ENCODE peak calls at places on chromosomes 7 and 10, in four cellular contexts. I is heart right ventricle, M is A549, V is NB4. S is an unnamed sample.

GRCh38 chr7:45564886-45565455 is 9.2 kb upstream of the ADCY1 start:
- DNase-seq in V (no peak), M (no peak), I (no peak), S (no peak)

GRCh38 chr7:46972205-46972604 is 609.7 kb downstream of the TNS3 start:
- DNase-seq in V (no peak), I (no peak), M (peak), S (no peak)

GRCh38 chr10:84921701-84922100 is 593.3 kb downstream of the CCSER2 start:
- DNase-seq in V (no peak), M (no peak), I (no peak), S (no peak)

GRCh38 chr7:13742719-13743640 is 246.5 kb downstream of the ETV1 start:
- DNase-seq in V (peak), M (peak), I (no peak), S (no peak)

GRCh38 chr10:131847241-131847783 is 53.5 kb upstream of the PPP2R2D start:
- DNase-seq in V (no peak), I (no peak), M (no peak), S (no peak)

GRCh38 chr10:61465807-61466425 is 12.7 kb upstream of the TMEM26 start:
- DNase-seq in M (no peak), I (no peak), V (peak), S (no peak)

GRCh38 chr10:3067045-3067858 is at the start of gene PFKP:
- DNase-seq in M (peak), V (peak), I (peak), S (peak)

GRCh38 chr7:93054975-93055374 is 62.8 kb downstream of the SAMD9 start:
- DNase-seq in V (no peak), M (no peak), I (no peak), S (no peak)

GRCh38 chr10:133537551-133538545 is 10.7 kb downstream of the CYP2E1 start:
- DNase-seq in M (no peak), V (no peak), I (no peak), S (no peak)

GRCh38 chr10:11757820-11758463 is 15.8 kb downstream of the ECHDC3 start:
- DNase-seq in M (peak), V (peak), I (peak), S (peak)

GRCh38 chr7:87110778-87111177 is 41.5 kb upstream of the DMTF1 start:
- DNase-seq in M (peak), V (no peak), I (no peak), S (no peak)

GRCh38 chr7:30391806-30392205 is 86.8 kb downstream of the NOD1 start:
- DNase-seq in M (no peak), V (no peak), I (no peak), S (no peak)

GRCh38 chr7:30395676-30396075 is 82.9 kb downstream of the NOD1 start:
- DNase-seq in I (no peak), V (no peak), M (no peak), S (no peak)

GRCh38 chr7:30390872-30391646 is 87.5 kb downstream of the NOD1 start:
- DNase-seq in M (no peak), V (no peak), I (no peak), S (no peak)

GRCh38 chr7:30396379-30396778 is 82.2 kb downstream of the NOD1 start:
- DNase-seq in M (peak), V (peak), I (no peak), S (no peak)
- TF ChIP-seq CTCF in M (peak), V (peak), I (no peak), S (no peak)

GRCh38 chr7:115216652-115217051 is 294.8 kb downstream of the MDFIC start:
- DNase-seq in V (no peak), I (no peak), M (no peak), S (no peak)

GRCh38 chr7:115221484-115221883 is 299.6 kb downstream of the MDFIC start:
- DNase-seq in M (no peak), I (no peak), V (no peak), S (no peak)

GRCh38 chr7:115218076-115218475 is 296.2 kb downstream of the MDFIC start:
- DNase-seq in V (no peak), M (no peak), I (no peak), S (no peak)

GRCh38 chr7:115217373-115217772 is 295.5 kb downstream of the MDFIC start:
- DNase-seq in M (no peak), V (no peak), I (no peak), S (no peak)
- TF ChIP-seq CTCF in M (no peak), V (no peak), I (peak), S (no peak)

GRCh38 chr10:30118590-30118989 is 59.2 kb upstream of the JCAD start:
- DNase-seq in V (no peak), M (no peak), I (no peak), S (no peak)
- TF ChIP-seq CTCF in V (no peak), M (no peak), I (no peak), S (no peak)

GRCh38 chr7:150408393-150409299 is 29.5 kb downstream of the ZNF775 start:
- DNase-seq in I (no peak), V (no peak), M (no peak), S (peak)
- TF ChIP-seq CTCF in I (no peak), V (no peak), M (no peak), S (no peak)

GRCh38 chr7:2628137-2628482 is 3.7 kb upstream of the TTYH3 start:
- DNase-seq in M (peak), V (no peak), I (no peak), S (no peak)
- TF ChIP-seq CTCF in M (no peak), V (no peak), I (no peak), S (no peak)

DNA sequence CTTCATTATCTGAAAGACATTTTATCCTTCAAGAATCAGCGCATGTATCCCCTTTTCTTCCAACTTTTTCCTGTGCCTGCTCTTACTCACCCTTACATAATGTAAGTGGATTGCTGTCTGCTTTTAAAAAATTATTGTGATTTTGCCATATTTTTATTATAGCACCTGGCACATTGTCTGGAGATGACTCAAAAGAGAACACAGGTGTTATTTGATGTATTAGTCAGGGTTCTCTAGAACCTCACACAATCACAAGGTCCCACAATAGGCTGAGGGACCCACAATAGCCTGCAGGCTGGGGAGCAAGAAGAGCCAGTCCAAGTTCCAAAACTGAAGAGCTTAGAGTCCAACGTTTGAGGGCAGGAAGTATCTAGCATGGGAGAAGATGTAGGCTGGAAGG is 390.0 kb downstream of the EXOC4 start:
- DNase-seq in M (no peak), V (no peak), I (no peak), S (no peak)
- TF ChIP-seq CTCF in M (no peak), V (no peak), I (no peak), S (no peak)